ENCODE peak calls at places on chromosomes 13 and 19, in six cellular contexts. Z is ovary, I is thyroid gland, A is pancreas, B is hepatocyte, S is neuronal stem cell. T is an unnamed sample.
A peak's percentile ranks its signal among the peaks of the same experiment; 100 is the strongest.

GRCh38 chr19:50478901-50479715 is 2.5 kb upstream of the GARIN5A start:
- DNase-seq in Z (no peak), I (no peak), A (no peak), B (no peak), S (no peak), T (peak; percentile 53)

GRCh38 chr19:51394045-51394836 is 3.9 kb upstream of the C19orf84 start:
- DNase-seq in Z (peak; percentile 86), I (peak; percentile 93), A (peak; percentile 95), B (peak; percentile 97), S (peak; percentile 98), T (peak; percentile 99)

GRCh38 chr19:18475762-18476331 is 37.9 kb upstream of the ISYNA1 start:
- DNase-seq in Z (no peak), I (no peak), A (no peak), B (no peak), S (no peak), T (no peak)

GRCh38 chr13:34617684-34618083 is 324.4 kb upstream of the NBEA start:
- DNase-seq in Z (no peak), I (no peak), A (no peak), B (no peak), S (no peak), T (peak; percentile 26)

GRCh38 chr19:38975861-38976271 is 324 bp upstream of the FBXO17 start:
- DNase-seq in Z (no peak), I (no peak), A (peak; percentile 28), B (peak; percentile 70), S (peak; percentile 37), T (peak; percentile 62)

GRCh38 chr19:927044-927706 is 1.3 kb downstream of the ARID3A start:
- DNase-seq in Z (peak; percentile 66), I (peak; percentile 53), A (no peak), B (peak; percentile 85), S (no peak), T (peak; percentile 89)

GRCh38 chr19:3817761-3818160 is 31.6 kb upstream of the MATK start:
- DNase-seq in Z (no peak), I (no peak), A (no peak), B (no peak), S (no peak), T (no peak)

GRCh38 chr13:77448689-77449088 is 86.8 kb upstream of the SCEL start:
- DNase-seq in Z (no peak), I (no peak), A (peak; percentile 18), B (no peak), S (no peak), T (no peak)

GRCh38 chr13:66069570-66069969 is 1160.6 kb downstream of the PCDH9 start:
- DNase-seq in Z (no peak), I (no peak), A (no peak), B (no peak), S (no peak), T (no peak)

GRCh38 chr13:72696590-72696989 is 30.8 kb downstream of the MZT1 start:
- DNase-seq in Z (no peak), I (no peak), A (no peak), B (no peak), S (no peak), T (peak; percentile 69)

GRCh38 chr19:51702103-51702753 is 9.1 kb downstream of the SPACA6 start:
- DNase-seq in Z (peak; percentile 95), I (peak; percentile 94), A (peak; percentile 90), B (peak; percentile 90), S (no peak), T (peak; percentile 58)

GRCh38 chr19:44820648-44821609 is 12.0 kb downstream of the BCAM start:
- DNase-seq in Z (peak; percentile 79), I (peak; percentile 42), A (no peak), B (no peak), S (no peak), T (no peak)

GRCh38 chr13:80363890-80364503 is 23.1 kb upstream of the SPRY2 start:
- DNase-seq in Z (no peak), I (no peak), A (no peak), B (peak; percentile 47), S (no peak), T (peak; percentile 78)

GRCh38 chr19:14871619-14872230 is 14.2 kb downstream of the OR7A17 start:
- DNase-seq in Z (no peak), I (no peak), A (no peak), B (no peak), S (no peak), T (peak; percentile 41)

GRCh38 chr13:106145070-106145469 is 390.4 kb downstream of the EFNB2 start:
- DNase-seq in Z (no peak), I (no peak), A (no peak), B (no peak), S (no peak), T (no peak)

GRCh38 chr13:24672141-24673132 is 7.8 kb upstream of the ATP12A start:
- DNase-seq in Z (no peak), I (no peak), A (no peak), B (no peak), S (no peak), T (no peak)

GRCh38 chr13:43648733-43649132 is 138.0 kb downstream of the ENOX1 start:
- DNase-seq in Z (no peak), I (no peak), A (no peak), B (no peak), S (no peak), T (no peak)

GRCh38 chr19:13132471-13133166 is 14.6 kb downstream of the NACC1 start:
- DNase-seq in Z (no peak), I (peak; percentile 23), A (no peak), B (peak; percentile 2), S (no peak), T (peak; percentile 66)

GRCh38 chr13:50230365-50230978 is 215.2 kb downstream of the KCNRG start:
- DNase-seq in Z (no peak), I (no peak), A (no peak), B (peak; percentile 55), S (no peak), T (peak; percentile 71)

GRCh38 chr19:12675940-12676339 is 5.7 kb downstream of the DHPS start:
- DNase-seq in Z (peak; percentile 26), I (no peak), A (no peak), B (no peak), S (no peak), T (no peak)

GRCh38 chr19:55716531-55716930 is 21.7 kb downstream of the NLRP9 start:
- DNase-seq in Z (no peak), I (no peak), A (no peak), B (no peak), S (no peak), T (no peak)
- H3K9me3 ChIP-seq in Z (no peaks in the 10 kb centered on the region), I (no peaks in the 10 kb centered on the region), A (no peaks in the 10 kb centered on the region), B (no peaks in the 10 kb centered on the region), S (peaks cover 30% of the 10 kb centered on the region), T (peaks cover 4% of the 10 kb centered on the region)

DNA sequence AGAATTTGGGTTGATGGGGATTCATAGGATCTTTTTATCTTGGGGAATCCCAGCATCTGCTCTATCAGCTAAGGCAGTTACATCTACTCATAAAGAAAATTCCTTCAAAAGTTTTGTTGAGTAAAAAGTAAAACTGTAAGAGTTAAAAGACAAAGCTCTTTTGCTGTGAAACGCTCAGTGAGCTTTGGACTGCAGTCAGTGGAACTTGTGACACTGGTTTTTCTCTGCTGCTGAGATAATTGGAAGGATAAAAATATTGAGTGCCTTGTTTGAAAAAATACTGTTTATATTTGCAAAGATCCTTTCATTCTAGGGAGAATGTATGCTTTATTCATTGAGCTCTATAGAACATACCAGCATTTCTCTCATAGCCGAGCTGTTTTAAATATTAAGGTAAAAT is 5.3 kb downstream of the NAXD start:
- DNase-seq in Z (no peak), I (no peak), A (no peak), B (no peak), S (no peak), T (no peak)
- H3K4me1 ChIP-seq in Z (peaks cover 25% of the 10 kb centered on the region), I (peaks cover 26% of the 10 kb centered on the region), A (peaks cover 22% of the 10 kb centered on the region), B (peaks cover 37% of the 10 kb centered on the region), S (peaks cover 12% of the 10 kb centered on the region), T (peaks cover 22% of the 10 kb centered on the region)

GRCh38 chr19:8370176-8371010 is 6.4 kb downstream of the ANGPTL4 start:
- DNase-seq in Z (no peak), I (no peak), A (no peak), B (no peak), S (no peak), T (no peak)

GRCh38 chr19:8366961-8367326 is 3.0 kb downstream of the ANGPTL4 start:
- DNase-seq in Z (peak; percentile 66), I (peak; percentile 19), A (no peak), B (no peak), S (no peak), T (peak; percentile 44)

GRCh38 chr19:8368136-8368535 is 4.2 kb downstream of the ANGPTL4 start:
- DNase-seq in Z (no peak), I (no peak), A (no peak), B (no peak), S (no peak), T (no peak)

GRCh38 chr19:8366121-8366581 is 2.2 kb downstream of the ANGPTL4 start:
- DNase-seq in Z (no peak), I (no peak), A (no peak), B (no peak), S (no peak), T (no peak)

GRCh38 chr19:8367327-8368001 is 3.5 kb downstream of the ANGPTL4 start:
- DNase-seq in Z (peak; percentile 89), I (peak; percentile 85), A (peak; percentile 94), B (peak; percentile 92), S (peak; percentile 33), T (peak; percentile 99)
- H3K4me3 ChIP-seq in Z (peak overlapping the region; percentile 3), I (no peak overlapping the region), A (no peak overlapping the region), B (no peak overlapping the region), S (no peak overlapping the region), T (peak overlapping the region; percentile 90)

GRCh38 chr13:27654816-27655215 is 33.1 kb downstream of the POLR1D start:
- DNase-seq in Z (no peak), I (no peak), A (no peak), B (no peak), S (no peak), T (no peak)
- H3K9me3 ChIP-seq in Z (no peaks in the 10 kb centered on the region), I (no peaks in the 10 kb centered on the region), A (no peaks in the 10 kb centered on the region), B (peaks cover 7% of the 10 kb centered on the region), S (peaks cover 9% of the 10 kb centered on the region), T (peaks cover 9% of the 10 kb centered on the region)

GRCh38 chr13:23436680-23437079 is 3.2 kb upstream of the SACS start:
- DNase-seq in Z (no peak), I (no peak), A (no peak), B (no peak), S (no peak), T (no peak)
- H3K4me1 ChIP-seq in Z (no peaks in the 10 kb centered on the region), I (no peaks in the 10 kb centered on the region), A (no peaks in the 10 kb centered on the region), B (peaks cover 4% of the 10 kb centered on the region), S (peaks cover 19% of the 10 kb centered on the region), T (peaks cover 2% of the 10 kb centered on the region)

GRCh38 chr13:112774829-112775565 is 85.2 kb downstream of the ATP11A start:
- DNase-seq in Z (peak; percentile 15), I (no peak), A (no peak), B (no peak), S (no peak), T (no peak)
- H3K4me3 ChIP-seq in Z (no peak overlapping the region), I (no peak overlapping the region), A (no peak overlapping the region), B (no peak overlapping the region), S (no peak overlapping the region), T (no peak overlapping the region)